ENCODE peak calls at places on chromosomes 16 and 17, in eight cellular contexts. L is mammary epithelial cell, Q is OCI-LY7, Z is heart left ventricle, X is transverse colon, B is PC-9, F is stomach, U is left ventricle myocardium inferior. O is an unnamed sample.

GRCh38 chr16:24986512-24987303 is 28.5 kb downstream of the ARHGAP17 start:
- DNase-seq in L (no peak), Q (no peak), Z (peak; percentile 54), X (no peak), B (peak; percentile 50), F (no peak), U (peak; percentile 52), O (no peak)

GRCh38 chr17:32127156-32127897 is 15.0 kb upstream of the RHOT1 start:
- DNase-seq in L (peak; percentile 86), Q (peak; percentile 64), Z (peak; percentile 91), X (peak; percentile 89), B (peak; percentile 60), F (peak; percentile 85), U (peak; percentile 85), O (peak; percentile 95)

GRCh38 chr16:71722801-71723536 is 1.5 kb downstream of the PHLPP2 start:
- DNase-seq in L (peak; percentile 90), Q (peak; percentile 57), Z (peak; percentile 74), X (peak; percentile 80), B (peak; percentile 78), F (peak; percentile 59), U (peak; percentile 70), O (no peak)

GRCh38 chr16:72689851-72690250 is 358.1 kb downstream of the ZFHX3 start:
- DNase-seq in L (no peak), Q (no peak), Z (no peak), X (no peak), B (no peak), F (no peak), U (no peak), O (no peak)

GRCh38 chr16:20308801-20309590 is 18.3 kb downstream of the GP2 start:
- DNase-seq in L (no peak), Q (no peak), Z (no peak), X (no peak), B (no peak), F (no peak), U (no peak), O (no peak)

GRCh38 chr16:73192227-73192894 is 144.4 kb upstream of the ZFHX3 start:
- DNase-seq in L (no peak), Q (no peak), Z (no peak), X (no peak), B (no peak), F (no peak), U (no peak), O (no peak)

GRCh38 chr17:2695961-2696760 is 15.4 kb downstream of the CLUH start:
- DNase-seq in L (no peak), Q (no peak), Z (peak; percentile 21), X (peak; percentile 3), B (no peak), F (peak; percentile 16), U (no peak), O (no peak)

GRCh38 chr16:89519881-89520280 is 11.7 kb downstream of the SPG7 start:
- DNase-seq in L (no peak), Q (no peak), Z (no peak), X (no peak), B (no peak), F (no peak), U (no peak), O (no peak)

GRCh38 chr17:18224428-18225120 is 861 bp upstream of the LLGL1 start:
- DNase-seq in L (no peak), Q (no peak), Z (peak; percentile 65), X (no peak), B (no peak), F (no peak), U (peak; percentile 42), O (no peak)

GRCh38 chr16:49514391-49514980 is 140.9 kb downstream of the C16orf78 start:
- DNase-seq in L (no peak), Q (no peak), Z (no peak), X (no peak), B (no peak), F (peak; percentile 30), U (no peak), O (no peak)

GRCh38 chr17:55275894-55276804 is 11.4 kb downstream of the HLF start:
- DNase-seq in L (peak; percentile 81), Q (no peak), Z (peak; percentile 45), X (no peak), B (no peak), F (no peak), U (no peak), O (no peak)

GRCh38 chr17:80953471-80954315 is 37.9 kb upstream of the CHMP6 start:
- DNase-seq in L (no peak), Q (no peak), Z (peak; percentile 10), X (no peak), B (no peak), F (no peak), U (no peak), O (no peak)

GRCh38 chr16:57372372-57373116 is at the start of gene CX3CL1:
- DNase-seq in L (peak; percentile 62), Q (no peak), Z (no peak), X (peak; percentile 76), B (no peak), F (peak; percentile 40), U (peak; percentile 60), O (no peak)

GRCh38 chr17:72699566-72699965 is 392.9 kb downstream of the SLC39A11 start:
- DNase-seq in L (peak; percentile 77), Q (no peak), Z (no peak), X (no peak), B (no peak), F (no peak), U (no peak), O (no peak)

GRCh38 chr17:57284583-57284982 is 28.3 kb downstream of the MSI2 start:
- DNase-seq in L (no peak), Q (no peak), Z (no peak), X (no peak), B (no peak), F (no peak), U (no peak), O (no peak)

GRCh38 chr17:6643460-6644125 is 2.7 kb downstream of the TXNDC17 start:
- DNase-seq in L (peak; percentile 89), Q (no peak), Z (no peak), X (no peak), B (no peak), F (no peak), U (no peak), O (no peak)

GRCh38 chr16:82134884-82135283 is 35.1 kb downstream of the MPHOSPH6 start:
- DNase-seq in L (no peak), Q (no peak), Z (no peak), X (no peak), B (no peak), F (no peak), U (no peak), O (no peak)

GRCh38 chr16:3789375-3790067 is 72.2 kb upstream of the TRAP1 start:
- DNase-seq in L (no peak), Q (no peak), Z (no peak), X (no peak), B (no peak), F (no peak), U (no peak), O (no peak)

DNA sequence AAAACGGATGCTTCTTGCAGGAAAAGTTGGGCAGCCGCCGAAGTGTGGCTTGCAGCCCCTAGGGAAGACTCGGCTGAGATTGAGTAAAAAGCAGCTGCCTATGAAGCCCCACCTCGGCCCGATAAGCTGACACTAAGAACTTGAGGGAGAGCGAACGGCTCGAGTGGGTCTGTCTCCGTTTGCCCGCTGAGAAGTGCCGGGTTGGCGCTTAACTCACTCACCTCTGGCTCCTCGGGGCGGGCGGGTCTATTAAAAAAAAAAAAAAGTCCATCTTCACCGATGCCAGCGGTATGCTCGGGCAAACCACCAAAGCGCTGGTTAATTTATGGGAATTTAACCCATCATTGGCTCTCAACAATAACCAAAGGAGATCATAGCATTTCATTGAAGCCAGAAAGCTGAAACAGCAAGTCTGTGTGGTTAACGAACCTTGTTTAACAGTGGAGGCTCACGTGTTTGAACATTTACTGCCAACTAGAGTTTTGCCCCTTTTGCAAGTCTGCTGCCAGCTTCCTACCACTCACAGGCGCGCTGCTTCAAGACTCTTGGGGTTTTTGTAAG is 1.0 kb downstream of the SNTB2 start:
- DNase-seq in L (peak; percentile 57), Q (peak; percentile 67), Z (peak; percentile 41), X (peak; percentile 47), B (peak; percentile 37), F (peak; percentile 43), U (peak; percentile 44), O (no peak)
- H3K27ac ChIP-seq in L (peak overlapping the region; percentile 65), Q (peak overlapping the region; percentile 68), Z (peak overlapping the region; percentile 86), X (peak overlapping the region; percentile 95), B (no peak overlapping the region), F (peak overlapping the region; percentile 94), U (peak overlapping the region; percentile 93), O (peak overlapping the region; percentile 94)

DNA sequence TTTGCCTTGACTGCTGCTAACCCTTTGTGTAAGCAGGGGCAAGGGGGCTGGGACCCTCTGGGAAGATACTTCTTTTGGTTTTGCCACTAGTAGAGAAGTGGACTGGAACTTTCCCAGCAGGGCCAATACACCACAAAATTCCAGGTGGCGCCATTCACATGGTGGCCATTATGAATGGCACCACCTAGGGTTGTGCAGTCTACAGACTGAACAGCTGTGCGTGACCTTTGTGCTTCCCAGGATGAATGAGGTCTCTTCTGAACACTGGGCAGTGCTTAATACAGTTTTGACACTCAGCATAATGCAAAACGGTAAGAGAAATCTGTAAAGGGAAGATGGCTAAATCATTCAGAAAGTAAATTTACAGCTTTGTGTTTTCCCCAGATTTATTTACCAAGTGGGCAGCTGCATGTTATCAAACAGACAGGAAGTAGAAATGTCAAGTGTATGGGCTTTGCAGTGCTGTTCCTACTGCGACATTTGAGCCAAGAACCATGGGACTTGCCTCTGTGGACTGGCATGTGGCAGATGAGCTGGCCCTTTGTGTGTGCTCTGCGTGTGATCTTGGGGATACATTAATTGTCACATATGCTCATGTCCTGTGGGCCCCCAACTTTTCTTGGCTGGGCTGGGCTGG is 9.2 kb downstream of the SYT17 start:
- DNase-seq in L (no peak), Q (no peak), Z (no peak), X (no peak), B (no peak), F (no peak), U (no peak), O (no peak)
- TF ChIP-seq CTCF in L (no peak), Q (peak; percentile 48), Z (no peak), X (no peak), B (peak; percentile 35), F (no peak), U (no peak), O (no peak)

DNA sequence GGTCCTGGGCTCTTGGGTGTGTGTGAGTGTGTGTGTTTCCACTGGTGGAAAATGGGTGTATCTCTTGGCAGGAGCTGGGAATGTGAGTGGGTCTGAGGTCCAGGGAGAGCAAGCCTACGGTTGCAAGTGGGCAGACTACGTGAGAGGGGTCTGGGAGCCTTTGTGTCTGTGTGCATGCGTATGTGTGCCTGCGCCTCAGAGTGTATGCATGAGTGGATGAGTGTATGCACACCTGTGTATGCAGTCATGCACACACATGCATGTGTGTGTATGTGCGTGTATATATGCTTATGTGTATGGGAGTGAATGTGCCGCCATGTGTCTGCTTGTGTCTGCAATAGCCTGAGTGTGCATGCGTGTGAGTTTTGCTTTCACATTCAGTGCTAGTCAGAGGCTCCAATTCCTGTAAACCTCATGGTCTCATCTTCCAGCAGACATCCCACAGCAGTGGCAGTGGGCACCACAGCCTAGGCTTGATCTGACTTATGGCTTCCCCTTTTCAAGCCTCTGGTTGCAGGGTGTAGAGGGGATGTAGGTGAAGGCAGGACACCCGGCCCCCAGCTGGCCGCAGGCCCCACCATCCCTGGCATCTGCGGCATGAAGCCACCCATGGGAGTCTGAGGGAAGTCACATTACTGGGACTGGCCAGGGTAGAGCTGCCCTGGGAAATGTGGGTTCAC is 19.7 kb upstream of the RMI2 start:
- DNase-seq in L (no peak), Q (peak; percentile 42), Z (no peak), X (no peak), B (no peak), F (no peak), U (no peak), O (no peak)
- H3K4me1 ChIP-seq in L (peaks cover 11% of the 10 kb centered on the region), Q (peaks cover 74% of the 10 kb centered on the region), Z (no peaks in the 10 kb centered on the region), X (peaks cover 20% of the 10 kb centered on the region), B (peaks cover 11% of the 10 kb centered on the region), F (peaks cover 11% of the 10 kb centered on the region), U (peaks cover 31% of the 10 kb centered on the region), O (peaks cover 14% of the 10 kb centered on the region)

GRCh38 chr16:65489531-65490023 is 367.7 kb upstream of the CDH11 start:
- DNase-seq in L (no peak), Q (no peak), Z (no peak), X (no peak), B (no peak), F (no peak), U (no peak), O (peak; percentile 53)
- H3K27ac ChIP-seq in L (no peak overlapping the region), Q (no peak overlapping the region), Z (no peak overlapping the region), X (no peak overlapping the region), B (no peak overlapping the region), F (no peak overlapping the region), U (no peak overlapping the region), O (no peak overlapping the region)

O was measured in esophagus muscularis mucosa.